ENCODE peak calls at places on chromosomes 16 and 17, in eight cellular contexts. S is activated T-cell treated with anti-CD3 and anti-CD28 coated beads, Interleukin-2, amount 50 U/mL, for 4 hours; Q is T-helper 9 cell; M is endothelial cell; X is KBM-7; W is cardiac muscle cell; K is progenitor cell of endocrine pancreas; Z is H9. P is an unnamed sample.

GRCh38 chr17:7586673-7587419 is 3.0 kb downstream of the SOX15 start:
- DNase-seq in S (no peak), Q (no peak), M (no peak), X (no peak), W (no peak), K (no peak), Z (peak), P (no peak)

GRCh38 chr16:79610771-79611170 is 10.2 kb upstream of the MAF start:
- DNase-seq in S (no peak), Q (no peak), M (no peak), X (no peak), W (peak), K (no peak), Z (no peak), P (no peak)

GRCh38 chr16:50528820-50529219 is 19.4 kb upstream of the NKD1 start:
- DNase-seq in S (no peak), Q (no peak), M (no peak), X (no peak), W (no peak), K (no peak), Z (peak), P (no peak)

GRCh38 chr16:27724491-27724878 is 174.5 kb downstream of the KATNIP start:
- DNase-seq in S (no peak), Q (no peak), M (no peak), X (no peak), W (no peak), K (no peak), Z (no peak), P (no peak)

GRCh38 chr16:55667753-55668152 is 12.0 kb downstream of the SLC6A2 start:
- DNase-seq in S (no peak), Q (no peak), M (no peak), X (no peak), W (no peak), K (no peak), Z (no peak), P (no peak)

GRCh38 chr17:74099441-74100340 is 103.8 kb upstream of the RPL38 start:
- DNase-seq in S (no peak), Q (no peak), M (no peak), X (no peak), W (no peak), K (no peak), Z (no peak), P (no peak)

GRCh38 chr17:29625037-29625750 is 2.5 kb upstream of the CORO6 start:
- DNase-seq in S (no peak), Q (no peak), M (no peak), X (no peak), W (peak), K (no peak), Z (peak), P (no peak)

GRCh38 chr16:89133457-89134127 is 38.0 kb upstream of the CDH15 start:
- DNase-seq in S (no peak), Q (no peak), M (no peak), X (no peak), W (no peak), K (no peak), Z (no peak), P (no peak)

GRCh38 chr16:26830716-26831115 is 236.0 kb upstream of the C16orf82 start:
- DNase-seq in S (no peak), Q (no peak), M (no peak), X (no peak), W (no peak), K (no peak), Z (no peak), P (no peak)

GRCh38 chr17:52824542-52824941 is 666.0 kb upstream of the CA10 start:
- DNase-seq in S (no peak), Q (no peak), M (no peak), X (no peak), W (no peak), K (no peak), Z (no peak), P (no peak)

GRCh38 chr16:81604960-81605383 is 160.4 kb downstream of the CMIP start:
- DNase-seq in S (no peak), Q (no peak), M (no peak), X (no peak), W (peak), K (no peak), Z (no peak), P (no peak)

GRCh38 chr16:85894266-85894665 is 4.7 kb upstream of the IRF8 start:
- DNase-seq in S (no peak), Q (no peak), M (no peak), X (no peak), W (no peak), K (no peak), Z (peak), P (no peak)

GRCh38 chr17:82657926-82658325 is 9.7 kb upstream of the WDR45B start:
- DNase-seq in S (no peak), Q (no peak), M (no peak), X (no peak), W (no peak), K (no peak), Z (no peak), P (no peak)

GRCh38 chr16:27625050-27625697 is 75.2 kb downstream of the KATNIP start:
- DNase-seq in S (no peak), Q (no peak), M (no peak), X (no peak), W (peak), K (no peak), Z (no peak), P (no peak)